ENCODE peak calls at places on chromosomes 2 and 18, in six cellular contexts. X, J, H, A, E and F are unnamed samples.

GRCh38 chr2:36357506-36358316 is 2.1 kb downstream of the CRIM1 start:
- DNase-seq in X (peak), J (peak), H (no peak), A (no peak), E (no peak), F (peak)

GRCh38 chr2:231597014-231597611 is 4.4 kb downstream of the TEX44 start:
- DNase-seq in X (peak), J (peak), H (peak), A (no peak), E (no peak), F (no peak)

GRCh38 chr2:105912081-105912480 is 167.4 kb downstream of the NCK2 start:
- DNase-seq in X (no peak), J (no peak), H (no peak), A (no peak), E (no peak), F (no peak)

GRCh38 chr18:2963048-2963447 is 49.9 kb downstream of the LPIN2 start:
- DNase-seq in X (no peak), J (no peak), H (no peak), A (no peak), E (no peak), F (no peak)

GRCh38 chr18:47549141-47549540 is 297.7 kb upstream of the SKOR2 start:
- DNase-seq in X (no peak), J (no peak), H (no peak), A (no peak), E (no peak), F (no peak)

GRCh38 chr18:22031581-22031980 is 137.8 kb upstream of the GATA6 start:
- DNase-seq in X (no peak), J (no peak), H (no peak), A (no peak), E (no peak), F (no peak)

GRCh38 chr2:221818569-221818968 is 246.5 kb upstream of the EPHA4 start:
- DNase-seq in X (no peak), J (no peak), H (no peak), A (no peak), E (no peak), F (no peak)

GRCh38 chr18:3726241-3726951 is 276.4 kb downstream of the TGIF1 start:
- DNase-seq in X (no peak), J (no peak), H (no peak), A (peak), E (no peak), F (no peak)

GRCh38 chr2:226970362-226970761 is 134.5 kb downstream of the RHBDD1 start:
- DNase-seq in X (no peak), J (no peak), H (no peak), A (no peak), E (no peak), F (no peak)

GRCh38 chr2:120758181-120759048 is 22.7 kb downstream of the GLI2 start:
- DNase-seq in X (peak), J (peak), H (no peak), A (no peak), E (no peak), F (no peak)

GRCh38 chr2:28626891-28627421 is 124.7 kb upstream of the PPP1CB start:
- DNase-seq in X (peak), J (no peak), H (no peak), A (no peak), E (no peak), F (no peak)